ENCODE peak calls at places on chromosome 2, in nine cellular contexts. K is right atrium auricular region, Y is ovary, N is aorta, J is Peyer's patch, W is psoas muscle, F is mesendoderm, L is adrenal gland, O is SK-N-SH. Z is an unnamed sample. For H3K4me1, the result is how much of the 10 kb centered on the place peaks cover.

GRCh38 chr2:170369894-170370293 is 191.9 kb downstream of the MYO3B start:
- DNase-seq in K (no peak), Y (no peak), N (no peak), J (no peak), W (no peak), F (peak), L (no peak), O (peak), Z (no peak)

GRCh38 chr2:10289891-10290290 is 12.8 kb upstream of the HPCAL1 start:
- DNase-seq in K (no peak), Y (no peak), N (no peak), J (no peak), W (peak), F (no peak), L (no peak), O (no peak), Z (no peak)

GRCh38 chr2:175690113-175690716 is 311.9 kb downstream of the LNPK start:
- DNase-seq in K (no peak), Y (peak), N (no peak), J (no peak), W (no peak), F (peak), L (peak), O (peak), Z (peak)

GRCh38 chr2:74653589-74653984 is 460 bp upstream of the SEMA4F start:
- DNase-seq in K (no peak), Y (no peak), N (no peak), J (no peak), W (no peak), F (no peak), L (no peak), O (peak), Z (no peak)

GRCh38 chr2:116513991-116514390 is 1300.5 kb upstream of the DDX18 start:
- DNase-seq in K (no peak), Y (no peak), N (no peak), J (no peak), W (no peak), F (no peak), L (no peak), O (no peak), Z (no peak)

GRCh38 chr2:75481041-75481836 is 79.5 kb downstream of the EVA1A start:
- DNase-seq in K (no peak), Y (no peak), N (no peak), J (no peak), W (no peak), F (peak), L (no peak), O (peak), Z (peak)

GRCh38 chr2:42893047-42893758 is 100.8 kb upstream of the HAAO start:
- DNase-seq in K (no peak), Y (no peak), N (no peak), J (no peak), W (no peak), F (no peak), L (no peak), O (no peak), Z (no peak)

GRCh38 chr2:109724533-109725460 is 69.3 kb upstream of the RGPD5 start:
- DNase-seq in K (peak), Y (no peak), N (no peak), J (peak), W (no peak), F (no peak), L (no peak), O (no peak), Z (peak)

GRCh38 chr2:220434365-220434764 is 806.9 kb downstream of the SLC4A3 start:
- DNase-seq in K (no peak), Y (no peak), N (no peak), J (no peak), W (no peak), F (no peak), L (no peak), O (no peak), Z (no peak)

GRCh38 chr2:145091967-145092366 is 572.0 kb upstream of the ZEB2 start:
- DNase-seq in K (no peak), Y (no peak), N (no peak), J (no peak), W (no peak), F (no peak), L (no peak), O (no peak), Z (no peak)

GRCh38 chr2:55026202-55026601 is 24.0 kb downstream of the RTN4 start:
- DNase-seq in K (no peak), Y (no peak), N (no peak), J (no peak), W (no peak), F (no peak), L (no peak), O (no peak), Z (no peak)

GRCh38 chr2:26579025-26579722 is 62.0 kb downstream of the CIB4 start:
- DNase-seq in K (no peak), Y (no peak), N (peak), J (no peak), W (no peak), F (no peak), L (no peak), O (no peak), Z (no peak)

GRCh38 chr2:201151127-201152074 is 31.5 kb upstream of the CASP10 start:
- DNase-seq in K (no peak), Y (no peak), N (no peak), J (no peak), W (no peak), F (peak), L (peak), O (no peak), Z (no peak)

GRCh38 chr2:223929575-223930001 is 15.5 kb downstream of the WDFY1 start:
- DNase-seq in K (no peak), Y (no peak), N (no peak), J (no peak), W (no peak), F (no peak), L (no peak), O (no peak), Z (no peak)

GRCh38 chr2:144938308-144938709 is 418.4 kb upstream of the ZEB2 start:
- DNase-seq in K (no peak), Y (no peak), N (no peak), J (no peak), W (no peak), F (no peak), L (no peak), O (peak), Z (no peak)

GRCh38 chr2:133780099-133780996 is 212.1 kb upstream of the NCKAP5 start:
- DNase-seq in K (no peak), Y (peak), N (no peak), J (no peak), W (no peak), F (peak), L (peak), O (peak), Z (peak)

GRCh38 chr2:46534589-46534988 is 55.2 kb downstream of the TMEM247 start:
- DNase-seq in K (no peak), Y (no peak), N (no peak), J (no peak), W (no peak), F (no peak), L (no peak), O (no peak), Z (no peak)

GRCh38 chr2:164896226-164896625 is 54.6 kb upstream of the COBLL1 start:
- DNase-seq in K (no peak), Y (no peak), N (no peak), J (no peak), W (no peak), F (no peak), L (peak), O (no peak), Z (no peak)

GRCh38 chr2:213247566-213247965 is 36.7 kb upstream of the SPAG16 start:
- DNase-seq in K (no peak), Y (no peak), N (no peak), J (no peak), W (no peak), F (no peak), L (no peak), O (no peak), Z (no peak)

GRCh38 chr2:217220228-217221013 is 360.6 kb upstream of the TNP1 start:
- DNase-seq in K (no peak), Y (no peak), N (no peak), J (no peak), W (no peak), F (no peak), L (peak), O (no peak), Z (no peak)

GRCh38 chr2:99278793-99279291 is 22.2 kb downstream of the LYG1 start:
- DNase-seq in K (no peak), Y (peak), N (peak), J (no peak), W (no peak), F (no peak), L (peak), O (no peak), Z (no peak)

GRCh38 chr2:203594541-203594940 is 59.4 kb upstream of the RAPH1 start:
- DNase-seq in K (no peak), Y (no peak), N (no peak), J (no peak), W (no peak), F (no peak), L (no peak), O (no peak), Z (no peak)

GRCh38 chr2:171568085-171568484 is 45.8 kb downstream of the CYBRD1 start:
- DNase-seq in K (no peak), Y (no peak), N (no peak), J (no peak), W (no peak), F (no peak), L (no peak), O (no peak), Z (no peak)

GRCh38 chr2:157751462-157752058 is 122.9 kb upstream of the ACVR1C start:
- DNase-seq in K (no peak), Y (no peak), N (no peak), J (no peak), W (peak), F (peak), L (no peak), O (no peak), Z (no peak)

GRCh38 chr2:12988279-12988678 is 271.5 kb downstream of the TRIB2 start:
- DNase-seq in K (no peak), Y (no peak), N (no peak), J (no peak), W (no peak), F (no peak), L (no peak), O (no peak), Z (no peak)

GRCh38 chr2:217995741-217996141 is 7.1 kb downstream of the TNS1 start:
- DNase-seq in K (peak), Y (peak), N (peak), J (no peak), W (peak), F (no peak), L (peak), O (peak), Z (peak)

GRCh38 chr2:205769494-205769848 is 87.2 kb downstream of the NRP2 start:
- DNase-seq in K (no peak), Y (no peak), N (no peak), J (no peak), W (no peak), F (no peak), L (no peak), O (no peak), Z (no peak)

GRCh38 chr2:29902356-29902755 is 19.0 kb downstream of the ALK start:
- DNase-seq in K (no peak), Y (no peak), N (no peak), J (no peak), W (no peak), F (peak), L (no peak), O (no peak), Z (no peak)

GRCh38 chr2:100632759-100633158 is 70.0 kb downstream of the PDCL3 start:
- DNase-seq in K (no peak), Y (no peak), N (no peak), J (no peak), W (no peak), F (no peak), L (no peak), O (no peak), Z (no peak)

GRCh38 chr2:100629309-100629708 is 66.5 kb downstream of the PDCL3 start:
- DNase-seq in K (no peak), Y (no peak), N (no peak), J (no peak), W (no peak), F (no peak), L (no peak), O (no peak), Z (no peak)

GRCh38 chr2:100630473-100630977 is 67.7 kb downstream of the PDCL3 start:
- DNase-seq in K (no peak), Y (no peak), N (no peak), J (no peak), W (no peak), F (peak), L (no peak), O (no peak), Z (no peak)

GRCh38 chr2:100628506-100628905 is 65.7 kb downstream of the PDCL3 start:
- DNase-seq in K (no peak), Y (no peak), N (no peak), J (no peak), W (no peak), F (no peak), L (no peak), O (no peak), Z (no peak)

DNA sequence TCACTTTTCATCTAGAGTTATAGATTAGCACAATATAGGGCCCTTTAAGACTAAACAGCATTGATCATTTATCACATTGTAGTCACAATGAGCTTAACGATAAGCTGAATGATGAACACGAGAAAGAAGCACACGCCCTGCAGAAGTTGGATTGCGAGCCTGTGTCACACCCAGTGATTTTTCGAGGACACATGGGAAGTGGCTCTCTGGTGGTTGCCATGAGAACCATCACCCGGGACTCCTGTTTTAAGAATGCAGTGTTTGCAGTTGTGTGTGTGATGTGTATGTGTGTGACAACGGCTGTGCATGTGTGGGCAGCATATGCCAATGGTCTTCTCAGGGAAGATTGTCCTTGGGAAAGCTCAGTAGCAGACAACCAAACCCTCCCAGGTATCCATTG is 69.2 kb downstream of the PDCL3 start:
- DNase-seq in K (no peak), Y (no peak), N (no peak), J (no peak), W (no peak), F (no peak), L (no peak), O (no peak), Z (no peak)
- H3K4me3 ChIP-seq in K (no peak), Y (no peak), N (no peak), J (no peak), W (no peak), F (no peak), L (no peak), O (no peak), Z (no peak)

DNA sequence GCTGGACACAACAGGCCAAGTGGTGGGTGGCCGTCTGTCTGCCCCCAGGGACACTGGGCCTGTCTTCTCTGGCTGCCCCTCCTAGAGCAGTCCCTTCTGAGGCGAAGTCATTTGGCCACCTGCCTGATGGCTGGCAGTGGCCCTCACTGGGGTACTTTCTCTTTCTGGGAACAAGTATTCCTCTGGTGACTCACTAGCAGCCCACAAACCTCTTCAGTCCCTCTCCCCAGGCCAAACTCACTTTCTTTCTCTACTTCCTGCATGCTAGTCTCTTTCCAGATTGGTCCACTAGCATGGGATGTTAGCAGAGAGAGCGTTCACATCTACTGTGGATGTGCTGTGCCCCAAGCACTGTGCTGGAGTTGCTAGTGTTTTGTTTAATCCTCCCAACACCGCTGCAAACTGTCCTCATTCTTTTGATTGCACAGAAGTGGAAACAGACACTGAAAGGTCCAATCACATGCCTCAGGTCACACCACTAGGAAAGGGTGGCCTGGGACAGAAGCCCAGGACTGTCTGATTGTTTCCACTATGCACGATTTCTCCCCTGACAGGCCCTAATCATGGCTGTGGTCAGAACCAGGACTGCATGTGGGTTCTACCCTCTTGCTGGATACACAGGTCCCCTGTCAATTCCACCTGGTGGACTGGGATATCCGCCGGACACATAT is 5.2 kb downstream of the DYSF start:
- DNase-seq in K (peak), Y (no peak), N (no peak), J (no peak), W (no peak), F (no peak), L (no peak), O (no peak), Z (no peak)
- H3K4me1 ChIP-seq in K (under half), Y (under half), N (under half), J (under half), W (half or more), F (under half), L (under half), O (under half), Z (under half)

DNA sequence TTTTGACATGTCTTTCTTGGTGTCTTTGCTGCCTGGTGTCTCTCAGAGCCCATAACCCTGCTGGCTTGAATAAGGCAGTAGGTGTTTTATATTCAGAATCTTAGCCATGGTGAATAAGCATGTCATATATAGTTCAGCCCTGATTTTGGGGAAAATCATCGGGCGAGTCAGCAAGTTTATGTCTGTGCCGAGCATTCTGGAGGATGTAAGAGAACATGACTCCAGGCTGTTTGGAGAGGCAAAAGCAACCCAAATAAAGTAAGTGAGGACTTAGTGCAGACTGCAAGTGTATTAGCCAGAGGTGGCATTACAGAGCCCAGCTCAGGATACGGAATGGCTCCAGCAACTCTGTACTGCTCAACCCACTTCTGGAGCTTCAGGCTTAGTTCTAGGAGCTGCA is 50.3 kb downstream of the TCF7L1 start:
- DNase-seq in K (no peak), Y (no peak), N (no peak), J (no peak), W (no peak), F (no peak), L (no peak), O (no peak), Z (no peak)
- H3K4me3 ChIP-seq in K (no peak), Y (no peak), N (no peak), J (no peak), W (no peak), F (no peak), L (no peak), O (no peak), Z (no peak)

DNA sequence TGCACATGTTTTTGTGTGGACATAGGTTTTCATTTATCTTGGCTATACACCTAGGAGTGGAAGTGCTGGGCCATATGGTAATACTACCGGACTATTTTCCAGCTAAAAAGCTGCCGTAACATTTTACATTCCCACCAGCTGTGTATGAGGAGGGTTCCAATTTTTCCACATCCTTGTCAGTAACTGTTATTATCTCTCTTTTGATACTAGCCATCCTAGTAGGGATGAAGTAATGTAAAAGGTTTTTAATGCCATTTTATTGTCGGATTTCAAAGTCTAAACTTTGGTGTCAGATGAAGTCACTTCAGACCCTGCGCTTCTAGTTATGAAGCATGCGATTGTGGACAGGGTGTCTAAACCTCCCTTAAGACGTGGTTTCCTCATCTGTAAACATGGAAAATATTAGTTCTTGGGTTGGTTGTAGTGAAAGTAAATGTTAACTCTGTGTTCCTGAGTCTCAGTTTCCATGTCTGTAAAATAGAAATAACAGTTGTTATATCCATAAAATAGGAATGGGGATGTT is 4.6 kb downstream of the DGKD start:
- DNase-seq in K (no peak), Y (no peak), N (no peak), J (no peak), W (no peak), F (no peak), L (no peak), O (no peak), Z (no peak)
- H3K4me1 ChIP-seq in K (under half), Y (under half), N (under half), J (under half), W (under half), F (under half), L (under half), O (under half), Z (under half)